ENCODE peak calls at places on chromosomes 5 and 9, in eight cellular contexts. E, W, C, F, U, H, M and I are unnamed samples. For H3K36me3, the result is how much of the 10 kb centered on the place peaks cover.

GRCh38 chr5:58406394-58406793 is 53.5 kb downstream of the PLK2 start:
- DNase-seq in C (no peak), E (no peak), F (no peak), M (no peak), U (peak), H (no peak), W (no peak), I (no peak)

GRCh38 chr9:8858250-8859161 is 1058.9 kb upstream of the DMAC1 start:
- DNase-seq in F (no peak), M (peak), H (no peak), W (peak), E (no peak), C (no peak), U (peak), I (no peak)

GRCh38 chr5:180799194-180799593 is 3.4 kb downstream of the MGAT1 start:
- DNase-seq in M (no peak), H (no peak), E (no peak), W (no peak), U (no peak), C (no peak), F (no peak), I (no peak)

GRCh38 chr5:175021886-175022285 is 297.5 kb downstream of the MSX2 start:
- DNase-seq in F (no peak), U (no peak), H (no peak), W (no peak), M (no peak), E (no peak), C (no peak), I (no peak)

GRCh38 chr5:172105811-172106210 is 82.2 kb downstream of the STK10 start:
- DNase-seq in U (no peak), C (no peak), W (no peak), E (no peak), M (peak), F (no peak), H (peak), I (no peak)

GRCh38 chr9:16591092-16591491 is 279.4 kb downstream of the BNC2 start:
- DNase-seq in C (no peak), H (no peak), M (no peak), W (no peak), E (no peak), U (no peak), F (no peak), I (no peak)

GRCh38 chr9:123763910-123764588 is 165.9 kb downstream of the DENND1A start:
- DNase-seq in H (no peak), U (peak), C (no peak), M (no peak), W (no peak), F (no peak), E (no peak), I (no peak)

GRCh38 chr5:157085930-157086329 is 22.9 kb downstream of the HAVCR2 start:
- DNase-seq in W (no peak), H (no peak), F (no peak), M (no peak), U (no peak), E (no peak), C (no peak), I (no peak)

GRCh38 chr5:2709996-2710689 is 41.3 kb downstream of the IRX2 start:
- DNase-seq in M (no peak), U (no peak), H (no peak), E (no peak), C (no peak), W (no peak), F (no peak), I (no peak)

GRCh38 chr5:93584531-93585053 is 1.6 kb downstream of the NR2F1 start:
- DNase-seq in H (no peak), W (no peak), C (no peak), E (peak), F (no peak), M (peak), U (no peak), I (no peak)

GRCh38 chr5:171968512-171968911 is 37.9 kb downstream of the FBXW11 start:
- DNase-seq in E (no peak), H (no peak), C (no peak), F (no peak), W (no peak), M (no peak), U (no peak), I (no peak)

GRCh38 chr9:38708759-38709158 is 11.2 kb downstream of the FAM240B start:
- DNase-seq in C (no peak), H (no peak), E (no peak), F (no peak), M (no peak), W (no peak), U (peak), I (no peak)

GRCh38 chr5:124285071-124285470 is 461.4 kb downstream of the ZNF608 start:
- DNase-seq in E (no peak), F (no peak), C (no peak), M (no peak), W (no peak), H (no peak), U (no peak), I (no peak)

GRCh38 chr5:128632264-128632663 is 94.2 kb upstream of the FBN2 start:
- DNase-seq in W (no peak), C (no peak), F (no peak), E (no peak), U (no peak), M (no peak), H (no peak), I (no peak)

GRCh38 chr5:142543951-142544753 is 141.7 kb downstream of the FGF1 start:
- DNase-seq in C (no peak), W (no peak), F (no peak), U (peak), M (no peak), H (no peak), E (no peak), I (no peak)

GRCh38 chr5:152349683-152350526 is 55.2 kb downstream of the NMUR2 start:
- DNase-seq in M (no peak), C (no peak), F (peak), W (peak), H (peak), U (peak), E (peak), I (no peak)

GRCh38 chr5:132915681-132916080 is 42.2 kb downstream of the LEAP2 start:
- DNase-seq in F (no peak), H (no peak), C (no peak), E (no peak), M (no peak), U (no peak), W (no peak), I (no peak)
- H3K36me3 ChIP-seq in F (half or more), H (half or more), C (under half), E (under half), M (under half), U (under half), W (under half), I (under half)

GRCh38 chr9:36878161-36878560 is 155.9 kb downstream of the PAX5 start:
- DNase-seq in H (no peak), W (no peak), C (no peak), M (no peak), E (peak), U (no peak), F (no peak), I (no peak)
- H3K36me3 ChIP-seq in H (under half), W (under half), C (under half), M (under half), E (under half), U (under half), F (under half), I (under half)

DNA sequence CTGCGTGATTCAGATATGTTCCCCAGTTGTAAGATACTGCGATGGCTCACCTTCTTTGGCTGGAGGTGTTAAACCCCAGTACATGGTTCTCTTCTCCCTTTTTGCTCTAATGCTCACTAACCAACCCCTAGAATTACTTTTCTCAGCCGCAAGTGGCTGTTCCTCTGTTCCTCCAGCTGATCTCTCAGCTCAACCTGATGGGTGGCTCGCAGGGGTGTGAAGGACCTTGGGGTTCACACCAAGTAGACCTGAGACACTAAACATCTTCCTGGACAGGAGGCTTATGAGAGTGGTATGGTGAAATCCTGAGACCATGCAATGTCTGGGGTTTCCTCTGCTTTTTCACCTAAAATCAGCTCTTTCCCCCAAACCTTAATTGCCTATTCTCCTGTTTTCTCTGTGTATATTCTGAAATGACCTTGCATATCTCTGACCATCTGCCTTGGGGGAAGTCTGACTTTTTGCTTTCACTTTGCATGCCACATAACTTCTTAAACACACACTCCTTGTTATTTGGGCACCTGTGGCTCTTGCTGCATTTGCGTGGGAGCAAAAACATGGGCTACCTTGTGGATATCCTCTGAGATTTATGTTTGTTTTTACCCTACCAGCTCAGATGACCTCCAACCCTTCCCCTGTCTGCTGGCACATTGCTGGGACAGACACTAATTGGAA is 15.9 kb upstream of the IFNA14 start:
- DNase-seq in U (no peak), E (no peak), M (no peak), W (no peak), C (no peak), H (no peak), F (no peak), I (no peak)
- H3K36me3 ChIP-seq in U (under half), E (under half), M (under half), W (under half), C (under half), H (under half), F (under half), I (under half)

DNA sequence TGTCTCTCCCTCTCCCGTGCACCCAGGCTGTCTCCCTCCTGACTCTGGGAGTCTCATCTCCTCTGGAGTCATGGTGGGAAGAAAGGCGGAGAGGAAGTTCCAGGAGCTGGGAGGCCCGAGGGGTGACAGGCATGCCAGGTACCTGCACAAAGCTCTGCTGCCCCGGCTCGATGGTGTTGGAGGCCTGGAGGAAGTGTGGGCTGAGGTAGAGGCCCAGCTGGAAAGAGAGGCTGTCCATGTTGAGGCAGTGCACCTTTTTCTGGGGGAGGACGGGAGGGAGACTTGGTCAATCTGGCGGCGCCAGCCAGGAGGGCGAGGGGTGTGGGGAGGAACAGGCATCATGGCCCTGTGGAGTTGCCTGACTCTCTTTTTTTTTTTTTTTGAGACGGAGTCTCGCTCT is 15.9 kb downstream of the FPGS start:
- DNase-seq in M (no peak), E (no peak), F (no peak), U (no peak), W (no peak), C (no peak), H (no peak), I (no peak)
- H3K36me3 ChIP-seq in M (under half), E (under half), F (half or more), U (under half), W (under half), C (under half), H (half or more), I (under half)

DNA sequence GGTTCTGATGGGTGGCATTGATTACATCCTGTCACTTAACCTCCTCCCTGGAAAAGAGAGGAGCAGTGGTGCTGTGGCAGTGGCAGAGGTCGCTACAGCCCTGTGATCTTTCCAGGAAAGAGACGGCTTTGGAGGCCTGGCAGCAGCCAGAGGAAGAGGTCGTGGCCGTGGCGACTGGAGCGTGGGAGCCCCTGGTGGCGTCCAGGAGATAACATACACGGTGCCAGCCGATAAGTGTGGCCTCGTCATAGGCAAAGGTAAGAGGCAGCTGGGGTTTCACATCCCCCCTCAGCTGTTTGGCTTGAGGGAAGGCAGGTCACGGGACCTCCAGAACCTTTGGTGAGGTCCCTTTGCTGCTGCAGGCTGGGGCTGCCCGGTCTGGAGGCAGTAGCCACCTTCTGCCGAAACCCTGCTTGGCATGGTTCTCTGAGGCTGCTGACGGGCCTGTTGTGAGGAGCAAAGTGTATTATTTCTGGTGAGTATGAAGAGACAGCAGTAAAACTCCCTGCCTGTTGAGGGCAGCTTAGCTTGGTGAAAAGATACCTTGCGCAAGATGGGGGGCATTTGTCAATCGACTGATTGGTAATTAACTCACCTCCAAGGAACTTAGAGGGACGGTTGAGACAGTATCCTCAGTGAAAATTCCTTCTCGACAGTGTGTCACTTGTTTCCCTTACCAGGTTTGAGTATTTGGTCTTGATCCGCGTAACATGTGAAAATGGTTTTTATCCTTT is 38.0 kb upstream of the PRDM12 start:
- DNase-seq in W (peak), H (no peak), F (peak), C (no peak), E (no peak), M (no peak), U (no peak), I (no peak)
- H3K36me3 ChIP-seq in W (under half), H (half or more), F (half or more), C (under half), E (under half), M (under half), U (under half), I (half or more)

GRCh38 chr9:35075358-35075757 is 2.9 kb upstream of the VCP start:
- DNase-seq in U (no peak), C (no peak), M (no peak), H (no peak), F (no peak), W (no peak), E (no peak), I (no peak)
- H3K36me3 ChIP-seq in U (under half), C (under half), M (under half), H (under half), F (under half), W (under half), E (under half), I (under half)